ENCODE peak calls at places on chromosomes 16 and 17, in four cellular contexts. O is WTC11, M is K562, L is GM12878. K is an unnamed sample.

GRCh38 chr16:86774931-86775330 is 196.6 kb downstream of the FOXL1 start:
- DNase-seq in O (no peak), M (no peak), L (no peak), K (no peak)

GRCh38 chr16:77113835-77114234 is 77.2 kb upstream of the MON1B start:
- DNase-seq in O (no peak), M (no peak), L (no peak), K (no peak)

GRCh38 chr17:2259769-2260536 is 43.6 kb downstream of the SMG6 start:
- DNase-seq in O (no peak), M (no peak), L (peak), K (no peak)

GRCh38 chr17:44602970-44603369 is 45.7 kb downstream of the FZD2 start:
- DNase-seq in O (no peak), M (no peak), L (no peak), K (no peak)

GRCh38 chr16:50323335-50324011 is 45.3 kb downstream of the BRD7 start:
- DNase-seq in O (no peak), M (no peak), L (no peak), K (peak)

GRCh38 chr17:60442271-60443201 is 20.2 kb downstream of the CHCT1 start:
- DNase-seq in O (no peak), M (no peak), L (no peak), K (peak)

GRCh38 chr17:39357978-39358377 is 43.4 kb downstream of the FBXL20 start:
- DNase-seq in O (no peak), M (no peak), L (no peak), K (peak)

GRCh38 chr16:17374668-17375255 is 96.0 kb downstream of the XYLT1 start:
- DNase-seq in O (no peak), M (no peak), L (no peak), K (no peak)

GRCh38 chr17:80791758-80792284 is 199.8 kb upstream of the CHMP6 start:
- DNase-seq in O (no peak), M (peak), L (no peak), K (peak)

GRCh38 chr17:61425682-61426481 is 26.2 kb downstream of the TBX2 start:
- DNase-seq in O (peak), M (peak), L (no peak), K (peak)

GRCh38 chr17:17493249-17493985 is 2.8 kb downstream of the RASD1 start:
- DNase-seq in O (no peak), M (no peak), L (no peak), K (no peak)

GRCh38 chr17:15516150-15516549 is 47.1 kb downstream of the TVP23C start:
- DNase-seq in O (no peak), M (no peak), L (no peak), K (no peak)

GRCh38 chr17:55527520-55528118 is 16.4 kb upstream of the SMIM36 start:
- DNase-seq in O (peak), M (no peak), L (no peak), K (peak)

GRCh38 chr16:50153648-50154368 is 702 bp downstream of the TENT4B start:
- DNase-seq in O (peak), M (peak), L (no peak), K (no peak)

GRCh38 chr17:50691550-50692447 is 15.9 kb downstream of the ANKRD40 start:
- DNase-seq in O (no peak), M (no peak), L (no peak), K (peak)

GRCh38 chr17:82858376-82859126 is 18.7 kb upstream of the ZNF750 start:
- DNase-seq in O (no peak), M (no peak), L (no peak), K (no peak)

GRCh38 chr17:82461827-82462524 is 3.4 kb downstream of the NARF start:
- DNase-seq in O (no peak), M (peak), L (no peak), K (peak)

GRCh38 chr17:81084691-81085419 is 49.9 kb downstream of the BAIAP2 start:
- DNase-seq in O (no peak), M (no peak), L (no peak), K (no peak)

DNA sequence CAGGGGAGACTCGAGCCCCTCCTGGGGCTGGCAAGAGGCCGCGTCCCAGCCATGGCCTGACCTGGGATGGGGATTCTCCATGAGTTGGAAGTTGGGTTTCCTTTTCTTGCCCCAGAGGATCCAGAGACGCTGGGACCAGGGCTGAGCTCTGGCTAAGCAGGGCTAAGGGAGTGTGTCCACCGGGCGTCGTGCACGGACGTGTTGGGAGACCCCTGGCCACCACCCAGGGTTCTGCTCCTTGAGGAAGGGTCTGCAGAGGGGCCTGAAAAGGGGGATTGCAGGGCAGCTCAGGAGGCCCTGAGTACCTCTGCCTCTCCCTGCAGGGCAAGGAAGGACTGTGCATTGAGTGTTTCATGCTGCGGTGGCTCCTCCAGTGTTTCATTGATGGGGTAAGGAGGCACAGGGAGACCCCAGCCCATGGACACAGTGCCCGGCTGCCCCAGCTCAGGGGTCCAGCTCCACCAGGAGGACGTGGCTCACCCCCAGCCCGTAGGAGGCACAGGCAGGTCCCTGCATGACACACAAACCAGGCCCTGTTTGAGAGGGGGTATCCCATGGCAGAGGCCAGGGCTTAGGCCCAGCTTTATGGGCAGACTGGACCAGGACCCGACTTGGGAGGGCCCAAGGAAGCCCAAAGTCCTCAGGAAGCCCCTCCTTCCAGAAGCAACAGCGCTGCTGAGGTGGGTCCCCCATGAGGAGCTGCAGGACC is 47.5 kb downstream of the USP22 start:
- DNase-seq in O (no peak), M (no peak), L (no peak), K (no peak)
- TF ChIP-seq TCF7 in O (no peak), M (no peak), L (no peak), K (no peak)

GRCh38 chr17:7405413-7405881 is 1.6 kb upstream of the TMEM256 start:
- DNase-seq in O (no peak), M (peak), L (no peak), K (no peak)

GRCh38 chr17:7403902-7404736 is at the start of gene TMEM256:
- DNase-seq in O (peak), M (peak), L (peak), K (peak)

GRCh38 chr17:7405882-7406825 is 1.5 kb upstream of the NLGN2 start:
- DNase-seq in O (no peak), M (no peak), L (no peak), K (no peak)

GRCh38 chr17:7404737-7405412 is 978 bp upstream of the TMEM256 start:
- DNase-seq in O (peak), M (peak), L (no peak), K (no peak)

DNA sequence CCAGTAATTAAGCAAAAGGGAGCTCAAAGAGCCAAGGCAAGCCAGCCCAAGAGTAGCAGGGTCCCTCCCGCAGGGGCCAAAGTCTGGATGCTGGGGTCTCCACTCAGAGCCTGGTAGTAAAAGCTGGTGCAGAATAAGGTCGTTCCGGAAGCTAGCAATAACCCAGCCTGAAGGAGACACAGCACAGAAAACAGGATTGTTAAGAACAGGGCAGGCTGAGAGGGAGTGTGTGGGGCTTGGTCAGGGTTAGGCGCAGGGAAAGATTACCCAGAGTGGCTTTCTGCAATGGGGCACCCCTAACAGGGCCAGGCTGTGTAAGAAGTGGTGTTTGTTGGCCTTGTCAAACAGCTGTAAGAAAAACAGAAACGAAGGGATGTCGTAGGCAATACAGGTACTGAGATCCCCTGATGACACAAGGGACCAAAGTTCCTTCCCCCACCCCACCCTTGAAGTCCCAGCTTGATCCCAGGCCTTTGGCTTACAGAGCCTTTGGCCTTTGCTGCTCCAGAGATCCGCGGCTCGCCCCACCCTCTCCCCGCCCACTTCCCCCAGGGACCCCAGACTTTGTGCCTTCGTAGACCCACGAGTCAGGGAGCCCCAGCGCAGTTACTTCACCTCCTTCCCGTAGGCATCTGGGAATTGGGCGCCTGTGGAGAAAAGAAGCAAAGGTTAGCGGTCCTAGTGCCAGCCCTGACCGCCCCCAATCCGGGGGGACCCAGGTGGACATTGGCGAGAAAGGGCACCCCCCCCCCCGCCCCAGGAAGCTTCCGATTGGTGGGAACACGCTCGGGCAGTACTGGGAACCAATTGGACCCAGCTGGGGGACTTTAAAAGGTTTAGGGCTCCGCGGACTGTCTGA is 625 bp downstream of the TMEM256 start:
- DNase-seq in O (peak), M (peak), L (no peak), K (peak)
- TF ChIP-seq ETV6 in O (no peak), M (no peak), L (no peak), K (no peak)

DNA sequence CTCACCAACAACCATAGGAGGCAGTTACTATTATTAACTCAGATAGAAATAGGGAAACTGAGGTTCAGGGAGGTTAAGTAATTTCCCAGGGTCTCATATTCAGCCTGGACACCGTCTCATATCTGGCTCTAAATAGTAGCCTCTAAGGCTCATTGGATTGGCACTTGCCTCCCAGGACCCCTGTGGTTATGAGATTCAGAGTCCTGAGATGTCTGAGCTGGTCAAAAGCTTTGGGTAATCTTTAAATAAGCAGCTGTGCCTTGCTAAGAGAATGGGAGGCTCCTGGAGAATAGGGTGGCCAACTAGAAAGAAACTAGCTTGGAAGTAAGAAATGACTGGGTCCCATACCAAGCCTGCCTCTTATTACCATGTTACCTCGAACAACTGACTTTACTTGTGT is 50.3 kb upstream of the CRHR1 start:
- DNase-seq in O (peak), M (no peak), L (no peak), K (no peak)
- TF ChIP-seq TCF7 in O (no peak), M (no peak), L (no peak), K (no peak)

GRCh38 chr16:3129137-3130131 is 5.4 kb upstream of the ZNF213 start:
- DNase-seq in O (peak), M (peak), L (no peak), K (peak)
- TF ChIP-seq ETV6 in O (peak), M (no peak), L (no peak), K (no peak)